ENCODE peak calls at places on chromosomes 4 and X, in five cellular contexts. R is glutamatergic neuron; C is GM10248; H is activated T-cell treated with anti-CD3 and anti-CD28 coated beads, Interleukin-2, amount 50 U/mL, for 48 hours; B is GF-D8. U is an unnamed sample.

GRCh38 chr4:177480796-177481195 is 38.6 kb upstream of the AGA start:
- DNase-seq in B (no peak), H (no peak), R (no peak), C (no peak), U (no peak)

GRCh38 chrX:133987188-133987587 is 1.8 kb upstream of the GPC3 start:
- DNase-seq in R (no peak), H (no peak), B (no peak), C (no peak), U (no peak)

GRCh38 chr4:8269535-8270417 is at the start of gene HTRA3:
- DNase-seq in C (no peak), B (peak; percentile 21), H (no peak), R (no peak), U (no peak)

GRCh38 chrX:118770133-118770760 is 42.8 kb downstream of the IL13RA1 start:
- DNase-seq in C (no peak), B (no peak), H (no peak), R (no peak), U (no peak)

GRCh38 chrX:24513416-24513815 is 48.3 kb downstream of the PDK3 start:
- DNase-seq in H (peak; percentile 52), R (no peak), B (no peak), C (peak; percentile 43), U (no peak)

GRCh38 chr4:30720656-30721352 is 635 bp downstream of the PCDH7 start:
- DNase-seq in B (no peak), C (peak; percentile 15), R (peak; percentile 60), H (peak; percentile 19), U (no peak)

GRCh38 chr4:147865926-147866325 is 134.0 kb downstream of the ARHGAP10 start:
- DNase-seq in B (no peak), R (no peak), C (no peak), H (no peak), U (no peak)

GRCh38 chrX:47751670-47752069 is 85.0 kb upstream of the ZNF81 start:
- DNase-seq in C (no peak), R (peak; percentile 40), H (peak; percentile 57), B (no peak), U (no peak)

GRCh38 chrX:19560611-19561010 is 45.3 kb upstream of the MAP3K15 start:
- DNase-seq in R (no peak), C (no peak), B (no peak), H (no peak), U (no peak)

GRCh38 chrX:9464435-9465371 is at the start of gene TBL1X:
- DNase-seq in B (peak; percentile 24), C (peak; percentile 59), H (peak; percentile 58), R (peak; percentile 60), U (peak; percentile 54)

GRCh38 chr4:163161536-163162205 is 5.0 kb downstream of the NAF1 start:
- DNase-seq in R (no peak), H (no peak), C (no peak), B (no peak), U (no peak)

GRCh38 chr4:15339732-15340131 is 88.1 kb upstream of the C1QTNF7 start:
- DNase-seq in H (no peak), B (no peak), R (no peak), C (no peak), U (no peak)

GRCh38 chr4:88792821-88793220 is 95.2 kb upstream of the NAP1L5 start:
- DNase-seq in R (no peak), H (no peak), B (no peak), C (no peak), U (no peak)

GRCh38 chrX:138794285-138794684 is 82.8 kb upstream of the FGF13 start:
- DNase-seq in B (no peak), R (no peak), C (no peak), H (no peak), U (no peak)

GRCh38 chrX:124033821-124034220 is 72.3 kb downstream of the STAG2 start:
- DNase-seq in R (no peak), B (no peak), H (no peak), C (no peak), U (no peak)

GRCh38 chr4:69965628-69966027 is at the start of gene CSN2:
- DNase-seq in C (no peak), H (no peak), R (no peak), B (no peak), U (no peak)

GRCh38 chrX:149713279-149714050 is 1.6 kb downstream of the MAGEA11 start:
- DNase-seq in C (no peak), R (no peak), B (no peak), H (no peak), U (no peak)

GRCh38 chrX:153245288-153245731 is 66.2 kb downstream of the MAGEA1 start:
- DNase-seq in C (no peak), B (no peak), R (no peak), H (no peak), U (no peak)

GRCh38 chrX:99172958-99173357 is 1237.1 kb downstream of the PCDH19 start:
- DNase-seq in B (no peak), C (no peak), H (no peak), R (no peak), U (no peak)

GRCh38 chrX:137031517-137032377 is 2.0 kb downstream of the GPR101 start:
- DNase-seq in C (peak; percentile 57), H (peak; percentile 48), B (no peak), R (peak; percentile 49), U (peak; percentile 31)

GRCh38 chr4:8840006-8840793 is 31.4 kb downstream of the HMX1 start:
- DNase-seq in H (no peak), R (no peak), B (no peak), C (no peak), U (no peak)

GRCh38 chr4:61204353-61204752 is 4.2 kb downstream of the ADGRL3 start:
- DNase-seq in C (no peak), B (no peak), H (no peak), R (no peak), U (no peak)